ENCODE peak calls at places on chromosomes 12 and 14, in ten cellular contexts. One of them, this sample, is unnamed.

GRCh38 chr14:56666294-56666693 is 86.7 kb downstream of the TMEM260 start:
- DNase-seq in colonic mucosa: no peak
- DNase-seq in esophagus squamous epithelium: no peak
- DNase-seq in tibial artery: no peak
- DNase-seq in lung: no peak
- DNase-seq in GM23248: no peak
- DNase-seq in CD8-positive, alpha-beta T cell: no peak
- DNase-seq in bronchial epithelial cell: peak
- DNase-seq in coronary artery: no peak
- DNase-seq in pancreas: no peak
- DNase-seq in this sample: no peak

GRCh38 chr14:62934439-62934838 is 110.8 kb downstream of the KCNH5 start:
- DNase-seq in colonic mucosa: no peak
- DNase-seq in esophagus squamous epithelium: no peak
- DNase-seq in tibial artery: no peak
- DNase-seq in lung: no peak
- DNase-seq in GM23248: no peak
- DNase-seq in CD8-positive, alpha-beta T cell: no peak
- DNase-seq in bronchial epithelial cell: no peak
- DNase-seq in coronary artery: no peak
- DNase-seq in pancreas: no peak
- DNase-seq in this sample: no peak

GRCh38 chr12:104055686-104056388 is 5.8 kb upstream of the GLT8D2 start:
- DNase-seq in colonic mucosa: peak
- DNase-seq in esophagus squamous epithelium: no peak
- DNase-seq in tibial artery: no peak
- DNase-seq in lung: peak
- DNase-seq in GM23248: peak
- DNase-seq in CD8-positive, alpha-beta T cell: no peak
- DNase-seq in bronchial epithelial cell: no peak
- DNase-seq in coronary artery: no peak
- DNase-seq in pancreas: peak
- DNase-seq in this sample: no peak

GRCh38 chr14:52315355-52315718 is 1.2 kb downstream of the PTGER2 start:
- DNase-seq in colonic mucosa: no peak
- DNase-seq in esophagus squamous epithelium: no peak
- DNase-seq in tibial artery: no peak
- DNase-seq in lung: no peak
- DNase-seq in GM23248: peak
- DNase-seq in CD8-positive, alpha-beta T cell: no peak
- DNase-seq in bronchial epithelial cell: no peak
- DNase-seq in coronary artery: no peak
- DNase-seq in pancreas: no peak
- DNase-seq in this sample: no peak

GRCh38 chr12:110698171-110698902 is 9.4 kb upstream of the HVCN1 start:
- DNase-seq in colonic mucosa: peak
- DNase-seq in esophagus squamous epithelium: no peak
- DNase-seq in tibial artery: peak
- DNase-seq in lung: peak
- DNase-seq in GM23248: peak
- DNase-seq in CD8-positive, alpha-beta T cell: peak
- DNase-seq in bronchial epithelial cell: peak
- DNase-seq in coronary artery: peak
- DNase-seq in pancreas: peak
- DNase-seq in this sample: peak

GRCh38 chr14:35965425-35965824 is 139.3 kb downstream of the BRMS1L start:
- DNase-seq in colonic mucosa: no peak
- DNase-seq in esophagus squamous epithelium: no peak
- DNase-seq in tibial artery: no peak
- DNase-seq in lung: no peak
- DNase-seq in GM23248: no peak
- DNase-seq in CD8-positive, alpha-beta T cell: no peak
- DNase-seq in bronchial epithelial cell: no peak
- DNase-seq in coronary artery: no peak
- DNase-seq in pancreas: no peak
- DNase-seq in this sample: no peak

GRCh38 chr12:44812062-44812461 is 64.1 kb downstream of the NELL2 start:
- DNase-seq in colonic mucosa: peak
- DNase-seq in esophagus squamous epithelium: no peak
- DNase-seq in tibial artery: no peak
- DNase-seq in lung: no peak
- DNase-seq in GM23248: no peak
- DNase-seq in CD8-positive, alpha-beta T cell: peak
- DNase-seq in bronchial epithelial cell: peak
- DNase-seq in coronary artery: no peak
- DNase-seq in pancreas: no peak
- DNase-seq in this sample: peak

GRCh38 chr14:58488550-58488949 is 61.0 kb downstream of the KIAA0586 start:
- DNase-seq in colonic mucosa: no peak
- DNase-seq in esophagus squamous epithelium: no peak
- DNase-seq in tibial artery: no peak
- DNase-seq in lung: no peak
- DNase-seq in GM23248: peak
- DNase-seq in CD8-positive, alpha-beta T cell: no peak
- DNase-seq in bronchial epithelial cell: peak
- DNase-seq in coronary artery: no peak
- DNase-seq in pancreas: no peak
- DNase-seq in this sample: no peak

DNA sequence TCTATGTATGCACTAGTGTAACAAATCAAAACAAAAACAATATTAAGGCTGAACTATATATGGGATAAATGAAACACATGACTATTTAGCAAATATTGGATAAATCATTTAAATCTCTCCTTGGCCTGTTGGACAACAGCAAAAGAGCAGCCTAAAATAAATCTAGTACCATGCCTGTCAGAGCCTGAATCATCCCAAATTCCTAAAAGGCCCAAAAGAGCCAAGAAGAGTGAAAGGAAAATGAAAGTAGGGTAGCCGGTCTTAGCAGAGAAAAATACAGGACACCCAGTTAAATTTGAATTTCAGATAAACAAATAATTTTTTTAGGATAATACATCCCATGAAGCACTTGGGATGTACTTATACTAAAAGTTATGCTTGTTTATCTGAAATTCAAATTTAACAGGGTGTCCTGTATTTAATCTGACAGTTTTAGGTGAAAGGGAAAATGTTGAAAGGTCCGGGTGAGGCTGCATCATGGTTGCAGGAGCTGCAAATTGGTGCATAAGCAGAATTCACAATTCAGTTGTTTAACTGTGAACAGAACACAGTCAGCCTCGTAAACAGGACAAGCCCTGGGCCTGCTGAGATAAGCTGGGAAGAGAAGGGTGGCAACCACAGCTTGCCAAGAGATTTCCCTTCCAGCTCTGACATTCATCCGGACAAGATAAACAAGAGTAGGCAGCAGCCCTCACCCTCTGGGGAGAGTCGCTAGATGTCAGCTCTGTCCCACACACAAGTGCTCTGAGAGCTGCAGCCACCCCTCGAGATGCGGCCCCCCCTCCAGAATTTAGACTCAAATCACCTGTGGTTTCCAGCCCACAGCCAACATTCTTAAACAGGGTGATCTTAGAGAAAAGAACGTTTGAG is 30.3 kb downstream of the DMAC2L start:
- DNase-seq in colonic mucosa: peak
- DNase-seq in esophagus squamous epithelium: no peak
- DNase-seq in tibial artery: peak
- DNase-seq in lung: no peak
- DNase-seq in GM23248: peak
- DNase-seq in CD8-positive, alpha-beta T cell: peak
- DNase-seq in bronchial epithelial cell: peak
- DNase-seq in coronary artery: no peak
- DNase-seq in pancreas: peak
- DNase-seq in this sample: peak
- H3K4me3 ChIP-seq in colonic mucosa: no peak
- H3K4me3 ChIP-seq in esophagus squamous epithelium: peak
- H3K4me3 ChIP-seq in tibial artery: peak
- H3K4me3 ChIP-seq in lung: no peak
- H3K4me3 ChIP-seq in GM23248: peak
- H3K4me3 ChIP-seq in CD8-positive, alpha-beta T cell: no peak
- H3K4me3 ChIP-seq in bronchial epithelial cell: no peak
- H3K4me3 ChIP-seq in coronary artery: peak
- H3K4me3 ChIP-seq in pancreas: no peak
- H3K4me3 ChIP-seq in this sample: no peak

DNA sequence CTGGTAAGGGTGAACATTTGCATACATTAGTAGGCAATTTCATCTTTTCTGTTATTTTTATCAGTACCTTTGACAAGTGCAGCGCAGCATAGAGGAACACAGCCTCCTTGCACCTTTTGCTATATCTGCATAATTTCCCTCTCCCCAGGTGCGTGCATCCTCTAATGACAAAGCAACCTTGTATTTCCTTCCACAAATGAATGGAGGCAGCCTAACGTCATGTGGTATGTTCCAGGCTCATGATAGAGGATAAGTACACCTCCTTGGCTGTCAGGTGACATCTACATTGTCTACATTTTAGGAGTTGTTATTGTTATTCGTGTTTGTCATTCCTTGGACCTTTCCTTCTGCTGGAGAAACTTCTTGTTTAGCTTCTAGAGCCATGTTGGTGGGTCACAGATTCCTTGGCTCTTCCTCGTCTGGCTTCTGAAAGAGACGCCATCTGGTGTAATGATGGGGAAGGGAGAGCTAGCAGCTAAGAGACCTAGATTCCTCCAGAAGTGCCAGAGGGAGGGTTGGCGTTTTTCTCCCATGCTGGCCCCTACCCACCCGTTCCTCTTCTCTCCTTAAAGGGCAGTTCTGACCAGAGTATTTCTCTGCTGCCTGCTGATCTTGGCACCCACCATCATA is 37.0 kb downstream of the EVL start:
- DNase-seq in colonic mucosa: no peak
- DNase-seq in esophagus squamous epithelium: no peak
- DNase-seq in tibial artery: no peak
- DNase-seq in lung: no peak
- DNase-seq in GM23248: no peak
- DNase-seq in CD8-positive, alpha-beta T cell: no peak
- DNase-seq in bronchial epithelial cell: no peak
- DNase-seq in coronary artery: no peak
- DNase-seq in pancreas: no peak
- DNase-seq in this sample: no peak
- H3K4me3 ChIP-seq in colonic mucosa: no peak
- H3K4me3 ChIP-seq in esophagus squamous epithelium: no peak
- H3K4me3 ChIP-seq in tibial artery: no peak
- H3K4me3 ChIP-seq in lung: no peak
- H3K4me3 ChIP-seq in GM23248: no peak
- H3K4me3 ChIP-seq in CD8-positive, alpha-beta T cell: no peak
- H3K4me3 ChIP-seq in bronchial epithelial cell: no peak
- H3K4me3 ChIP-seq in coronary artery: no peak
- H3K4me3 ChIP-seq in pancreas: no peak
- H3K4me3 ChIP-seq in this sample: no peak

GRCh38 chr12:88945041-88945732 is 364.9 kb upstream of the KITLG start:
- DNase-seq in colonic mucosa: no peak
- DNase-seq in esophagus squamous epithelium: no peak
- DNase-seq in tibial artery: no peak
- DNase-seq in lung: no peak
- DNase-seq in GM23248: no peak
- DNase-seq in CD8-positive, alpha-beta T cell: no peak
- DNase-seq in bronchial epithelial cell: no peak
- DNase-seq in coronary artery: no peak
- DNase-seq in pancreas: no peak
- DNase-seq in this sample: no peak

GRCh38 chr12:88940854-88941253 is 360.6 kb upstream of the KITLG start:
- DNase-seq in colonic mucosa: no peak
- DNase-seq in esophagus squamous epithelium: no peak
- DNase-seq in tibial artery: no peak
- DNase-seq in lung: no peak
- DNase-seq in GM23248: no peak
- DNase-seq in CD8-positive, alpha-beta T cell: no peak
- DNase-seq in bronchial epithelial cell: no peak
- DNase-seq in coronary artery: no peak
- DNase-seq in pancreas: no peak
- DNase-seq in this sample: no peak

GRCh38 chr12:88947486-88948043 is 367.3 kb upstream of the KITLG start:
- DNase-seq in colonic mucosa: no peak
- DNase-seq in esophagus squamous epithelium: no peak
- DNase-seq in tibial artery: no peak
- DNase-seq in lung: no peak
- DNase-seq in GM23248: no peak
- DNase-seq in CD8-positive, alpha-beta T cell: no peak
- DNase-seq in bronchial epithelial cell: no peak
- DNase-seq in coronary artery: no peak
- DNase-seq in pancreas: no peak
- DNase-seq in this sample: no peak

GRCh38 chr12:88946377-88946997 is 366.2 kb upstream of the KITLG start:
- DNase-seq in colonic mucosa: no peak
- DNase-seq in esophagus squamous epithelium: no peak
- DNase-seq in tibial artery: no peak
- DNase-seq in lung: peak
- DNase-seq in GM23248: peak
- DNase-seq in CD8-positive, alpha-beta T cell: no peak
- DNase-seq in bronchial epithelial cell: peak
- DNase-seq in coronary artery: no peak
- DNase-seq in pancreas: no peak
- DNase-seq in this sample: no peak

DNA sequence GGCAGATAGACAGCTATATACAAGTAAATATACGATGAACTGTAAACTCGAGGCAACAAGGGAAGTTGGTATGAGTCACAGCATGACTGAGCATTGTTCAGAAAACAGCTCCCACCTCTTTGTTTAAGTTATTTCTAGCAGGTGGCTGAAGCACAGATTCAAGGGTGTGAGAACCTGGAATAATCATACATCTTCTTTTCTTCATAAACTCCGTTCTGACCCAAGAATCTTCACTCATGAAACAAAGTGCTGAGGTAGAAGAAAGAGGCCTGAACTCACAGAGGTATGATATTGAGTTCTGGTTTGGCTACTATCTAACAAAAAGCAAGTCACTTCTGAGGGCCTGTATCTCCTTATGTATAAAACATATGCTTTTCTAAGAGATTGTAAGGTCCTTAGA is 364.1 kb upstream of the KITLG start:
- DNase-seq in colonic mucosa: no peak
- DNase-seq in esophagus squamous epithelium: no peak
- DNase-seq in tibial artery: no peak
- DNase-seq in lung: no peak
- DNase-seq in GM23248: peak
- DNase-seq in CD8-positive, alpha-beta T cell: no peak
- DNase-seq in bronchial epithelial cell: peak
- DNase-seq in coronary artery: no peak
- DNase-seq in pancreas: no peak
- DNase-seq in this sample: no peak
- H3K4me3 ChIP-seq in colonic mucosa: no peak
- H3K4me3 ChIP-seq in esophagus squamous epithelium: no peak
- H3K4me3 ChIP-seq in tibial artery: no peak
- H3K4me3 ChIP-seq in lung: no peak
- H3K4me3 ChIP-seq in GM23248: no peak
- H3K4me3 ChIP-seq in CD8-positive, alpha-beta T cell: no peak
- H3K4me3 ChIP-seq in bronchial epithelial cell: no peak
- H3K4me3 ChIP-seq in coronary artery: no peak
- H3K4me3 ChIP-seq in pancreas: no peak
- H3K4me3 ChIP-seq in this sample: no peak

DNA sequence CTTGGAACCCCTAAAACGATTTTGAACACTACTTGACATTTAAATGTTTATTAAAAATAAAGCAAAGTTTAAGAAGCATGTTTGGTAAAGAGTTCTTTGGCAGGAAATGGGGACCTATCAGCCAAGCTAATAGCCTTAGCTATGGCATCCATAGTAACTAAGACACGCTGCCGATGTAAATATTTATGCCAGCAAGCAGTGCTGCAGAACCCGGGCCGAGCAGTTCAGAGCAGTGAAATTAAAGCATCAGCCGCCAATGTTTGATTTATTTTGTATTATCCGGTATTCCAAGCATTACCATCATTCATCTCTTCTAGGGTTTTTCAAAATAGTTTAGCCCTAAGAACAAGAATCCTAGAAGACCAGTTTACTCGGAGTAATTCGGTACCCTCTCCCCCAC is 61.6 kb downstream of the PPP2R5C start:
- DNase-seq in colonic mucosa: no peak
- DNase-seq in esophagus squamous epithelium: no peak
- DNase-seq in tibial artery: no peak
- DNase-seq in lung: no peak
- DNase-seq in GM23248: peak
- DNase-seq in CD8-positive, alpha-beta T cell: peak
- DNase-seq in bronchial epithelial cell: peak
- DNase-seq in coronary artery: no peak
- DNase-seq in pancreas: no peak
- DNase-seq in this sample: no peak
- H3K4me3 ChIP-seq in colonic mucosa: no peak
- H3K4me3 ChIP-seq in esophagus squamous epithelium: peak
- H3K4me3 ChIP-seq in tibial artery: peak
- H3K4me3 ChIP-seq in lung: no peak
- H3K4me3 ChIP-seq in GM23248: peak
- H3K4me3 ChIP-seq in CD8-positive, alpha-beta T cell: peak
- H3K4me3 ChIP-seq in bronchial epithelial cell: no peak
- H3K4me3 ChIP-seq in coronary artery: peak
- H3K4me3 ChIP-seq in pancreas: no peak
- H3K4me3 ChIP-seq in this sample: peak

This sample was measured in Peyer's patch.